ENCODE peak calls at places on chromosomes 5 and 9, in ten cellular contexts. X is sigmoid colon, Q is NCI-H146, C is SK-MEL-5, H is skeletal muscle cell, U is iPS-NIHi11, P is right atrium auricular region, R is GM12864, Z is Daoy, A is endothelial cell. N is an unnamed sample.

GRCh38 chr5:73387630-73388370 is 60.8 kb downstream of the FOXD1 start:
- DNase-seq in X (no peak), Z (no peak), A (no peak), P (no peak), U (no peak), C (no peak), Q (peak), R (peak), H (no peak), N (no peak)

GRCh38 chr9:114754574-114754973 is 51.3 kb downstream of the TNFSF15 start:
- DNase-seq in Z (no peak), C (no peak), U (no peak), P (no peak), X (no peak), Q (no peak), R (no peak), H (no peak), A (no peak), N (no peak)

GRCh38 chr9:6902423-6902822 is 144.7 kb downstream of the KDM4C start:
- DNase-seq in X (no peak), U (no peak), C (no peak), R (no peak), A (no peak), H (no peak), P (no peak), Q (no peak), Z (peak), N (no peak)

GRCh38 chr5:16531063-16531667 is 65.6 kb upstream of the ZNF622 start:
- DNase-seq in H (no peak), X (no peak), P (no peak), U (no peak), Q (no peak), C (no peak), R (no peak), A (no peak), Z (no peak), N (no peak)

GRCh38 chr9:81264516-81264915 is 424.8 kb downstream of the TLE1 start:
- DNase-seq in Q (no peak), X (no peak), U (no peak), H (peak), Z (peak), P (no peak), R (no peak), C (no peak), A (peak), N (no peak)

GRCh38 chr9:13269589-13270452 is 9.7 kb downstream of the MPDZ start:
- DNase-seq in Q (peak), U (no peak), C (no peak), P (no peak), H (no peak), R (no peak), X (no peak), A (no peak), Z (no peak), N (no peak)

GRCh38 chr5:79628811-79629210 is 16.6 kb downstream of the TENT2 start:
- DNase-seq in R (no peak), H (no peak), C (no peak), Q (no peak), A (no peak), X (no peak), P (no peak), U (no peak), Z (no peak), N (no peak)

GRCh38 chr5:125455041-125455440 is 708.6 kb upstream of the ZNF608 start:
- DNase-seq in C (no peak), X (no peak), A (no peak), P (no peak), U (no peak), R (no peak), Q (no peak), Z (no peak), H (no peak), N (no peak)

GRCh38 chr9:132647806-132648205 is 22.0 kb downstream of the DDX31 start:
- DNase-seq in Z (peak), A (no peak), C (no peak), U (no peak), Q (no peak), H (peak), P (no peak), X (no peak), R (no peak), N (no peak)

GRCh38 chr5:167513383-167513782 is 778.1 kb upstream of the WWC1 start:
- DNase-seq in H (no peak), A (no peak), P (no peak), Q (no peak), Z (no peak), U (no peak), R (no peak), C (no peak), X (no peak), N (no peak)

GRCh38 chr5:181163487-181164075 is 16.2 kb downstream of the OR2V2 start:
- DNase-seq in U (no peak), Z (no peak), X (no peak), H (no peak), A (no peak), Q (peak), R (no peak), P (no peak), C (peak), N (no peak)

GRCh38 chr5:78537821-78538220 is 110.8 kb downstream of the LHFPL2 start:
- DNase-seq in R (no peak), A (no peak), Z (peak), H (peak), C (peak), P (no peak), U (peak), X (peak), Q (peak), N (no peak)

GRCh38 chr5:154690488-154690887 is 64.7 kb upstream of the LARP1 start:
- DNase-seq in U (no peak), H (no peak), Z (no peak), P (no peak), Q (no peak), C (no peak), R (no peak), A (no peak), X (no peak), N (peak)

GRCh38 chr5:105956456-105957177 is 1714.1 kb downstream of the EFNA5 start:
- DNase-seq in Z (no peak), A (no peak), U (no peak), X (no peak), C (no peak), R (no peak), P (no peak), Q (no peak), H (no peak), N (no peak)

GRCh38 chr5:159642379-159642778 is 273.9 kb upstream of the ADRA1B start:
- DNase-seq in Q (no peak), X (no peak), C (no peak), R (no peak), H (no peak), Z (no peak), P (no peak), U (no peak), A (no peak), N (no peak)

GRCh38 chr5:116626272-116626723 is 51.7 kb upstream of the SEMA6A start:
- DNase-seq in C (no peak), H (peak), U (no peak), A (no peak), X (peak), P (peak), Z (peak), R (no peak), Q (no peak), N (no peak)

GRCh38 chr5:50501510-50502209 is 60.6 kb upstream of the EMB start:
- DNase-seq in U (no peak), C (no peak), P (no peak), A (no peak), X (no peak), Q (no peak), R (peak), H (no peak), Z (no peak), N (no peak)

GRCh38 chr5:43152946-43153345 is 32.2 kb downstream of the ZNF131 start:
- DNase-seq in C (no peak), P (no peak), X (no peak), R (no peak), U (no peak), H (no peak), Q (no peak), A (no peak), Z (no peak), N (no peak)

GRCh38 chr5:2742921-2743679 is 8.4 kb downstream of the IRX2 start:
- DNase-seq in Q (no peak), Z (no peak), R (no peak), H (no peak), A (no peak), P (peak), U (no peak), C (no peak), X (no peak), N (no peak)

GRCh38 chr5:68682400-68683152 is 411.2 kb upstream of the SLC30A5 start:
- DNase-seq in X (no peak), Q (no peak), C (no peak), H (no peak), A (no peak), P (no peak), U (no peak), R (no peak), Z (no peak), N (no peak)